ENCODE peak calls at places on chromosomes 3 and 15, in four cellular contexts. U is K562, S is HL-60, I is GM12878. L is an unnamed sample.

GRCh38 chr3:171776839-171777607 is 33.3 kb downstream of the PLD1 start:
- DNase-seq in U (no peak), S (peak), I (no peak), L (no peak)

GRCh38 chr15:74377831-74378766 is 10.7 kb upstream of the CYP11A1 start:
- DNase-seq in U (no peak), S (no peak), I (no peak), L (no peak)

GRCh38 chr3:113058188-113058587 is 67.4 kb downstream of the GTPBP8 start:
- DNase-seq in U (no peak), S (no peak), I (no peak), L (no peak)

GRCh38 chr3:2024037-2024436 is 74.6 kb upstream of the CNTN4 start:
- DNase-seq in U (peak), S (no peak), I (no peak), L (no peak)

GRCh38 chr15:50320504-50320903 is 34.5 kb downstream of the GABPB1 start:
- DNase-seq in U (no peak), S (no peak), I (no peak), L (no peak)

GRCh38 chr15:55546718-55547117 is 38.7 kb upstream of the DNAAF4 start:
- DNase-seq in U (no peak), S (no peak), I (no peak), L (no peak)

GRCh38 chr3:51799879-51800757 is 21.1 kb upstream of the IQCF6 start:
- DNase-seq in U (peak), S (peak), I (peak), L (no peak)

GRCh38 chr3:170420307-170420821 is 1.7 kb downstream of the CLDN11 start:
- DNase-seq in U (no peak), S (no peak), I (no peak), L (no peak)

GRCh38 chr15:62063851-62064635 is 2.7 kb upstream of the C2CD4A start:
- DNase-seq in U (no peak), S (no peak), I (no peak), L (no peak)

GRCh38 chr3:171458857-171459129 is 1.4 kb downstream of the TNIK start:
- DNase-seq in U (no peak), S (no peak), I (no peak), L (no peak)

GRCh38 chr3:45553469-45553974 is 41.0 kb upstream of the LIMD1 start:
- DNase-seq in U (peak), S (peak), I (no peak), L (peak)

GRCh38 chr3:22475665-22476064 is 724.7 kb upstream of the ZNF385D start:
- DNase-seq in U (no peak), S (no peak), I (no peak), L (no peak)

GRCh38 chr3:139329364-139329850 is 14.4 kb upstream of the MRPS22 start:
- DNase-seq in U (peak), S (peak), I (no peak), L (peak)

GRCh38 chr15:100863406-100864198 is 16.0 kb upstream of the ALDH1A3 start:
- DNase-seq in U (no peak), S (no peak), I (no peak), L (no peak)

GRCh38 chr3:50340404-50341329 is at the start of gene RASSF1:
- DNase-seq in U (peak), S (peak), I (no peak), L (peak)
- TF ChIP-seq SPI1 in U (no peak), S (no peak), I (no peak), L (no peak)

GRCh38 chr15:97941572-97941971 is 18.9 kb upstream of the ARRDC4 start:
- DNase-seq in U (no peak), S (no peak), I (no peak), L (no peak)

GRCh38 chr15:97944724-97945123 is 15.8 kb upstream of the ARRDC4 start:
- DNase-seq in U (no peak), S (no peak), I (no peak), L (no peak)

DNA sequence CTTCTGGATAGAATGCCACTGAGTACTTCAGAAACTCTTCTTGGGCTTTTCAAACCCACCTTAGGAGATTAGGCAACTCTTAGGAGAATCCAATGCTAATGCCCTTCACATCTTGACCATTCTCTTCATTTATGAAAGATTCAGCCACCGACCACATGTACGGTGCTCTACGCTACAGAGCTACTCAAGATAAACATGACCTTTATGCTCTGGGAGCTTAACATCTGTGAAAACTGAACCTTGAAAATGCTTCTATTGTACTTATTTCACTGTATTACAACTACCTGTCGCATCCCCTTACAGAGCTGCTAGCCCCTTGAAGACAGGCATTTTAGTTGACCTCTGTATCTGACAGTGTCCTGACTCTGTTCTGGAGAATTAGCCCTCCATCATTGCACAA is 19.5 kb upstream of the ARRDC4 start:
- DNase-seq in U (no peak), S (no peak), I (no peak), L (no peak)
- TF ChIP-seq SPI1 in U (no peak), S (no peak), I (no peak), L (no peak)

GRCh38 chr3:32500880-32501784 is 1.5 kb downstream of the CMTM6 start:
- DNase-seq in U (no peak), S (peak), I (no peak), L (no peak)

GRCh38 chr3:32501785-32502088 is 915 bp downstream of the CMTM6 start:
- DNase-seq in U (no peak), S (no peak), I (no peak), L (no peak)

GRCh38 chr3:32500225-32500624 is 2.4 kb downstream of the CMTM6 start:
- DNase-seq in U (no peak), S (no peak), I (no peak), L (no peak)

GRCh38 chr3:32502944-32503286 is 263 bp upstream of the CMTM6 start:
- DNase-seq in U (no peak), S (no peak), I (no peak), L (no peak)

DNA sequence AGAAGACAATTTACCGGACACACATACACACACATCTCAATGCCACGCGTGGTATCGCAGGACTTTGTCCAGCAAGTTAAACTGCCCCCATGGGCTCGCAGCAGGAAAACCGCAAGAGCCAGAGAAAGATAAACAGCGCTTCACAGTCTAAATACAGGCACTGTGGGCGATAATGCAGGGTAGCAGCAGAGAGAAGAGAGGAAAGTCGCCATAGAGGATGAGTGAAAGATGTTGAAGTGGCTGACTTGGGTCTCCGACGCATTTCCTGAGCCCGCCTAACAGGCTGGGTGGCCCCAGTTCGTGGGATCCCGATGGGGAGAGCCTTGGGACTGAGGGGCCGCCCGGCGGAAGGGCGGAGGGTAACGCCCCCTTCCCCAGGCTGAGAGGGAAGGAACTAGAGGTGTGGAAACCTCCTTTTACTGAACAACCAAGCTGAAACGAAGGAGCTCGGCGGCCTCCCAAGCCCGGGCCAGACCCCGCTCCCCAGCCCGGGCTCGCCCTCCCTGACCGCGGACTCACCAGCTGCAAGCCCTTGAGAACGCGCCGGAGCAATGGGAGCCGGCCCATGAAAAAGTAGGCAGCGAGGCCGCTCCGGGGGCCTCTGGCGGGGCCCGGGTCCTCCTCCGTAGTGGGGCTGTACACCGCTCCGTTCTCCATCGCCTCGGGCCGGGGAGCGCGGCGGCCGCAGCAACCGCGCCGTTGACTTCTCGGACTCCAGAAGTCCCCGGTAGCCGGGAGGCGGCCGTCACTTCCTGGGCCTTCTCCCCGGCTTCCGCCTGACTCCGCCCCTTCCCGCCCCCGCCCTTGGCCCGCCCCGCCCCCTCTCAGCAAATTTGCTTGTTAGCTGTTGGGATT is at the start of gene CMTM6:
- DNase-seq in U (peak), S (peak), I (no peak), L (peak)
- TF ChIP-seq SPI1 in U (no peak), S (no peak), I (no peak), L (no peak)

DNA sequence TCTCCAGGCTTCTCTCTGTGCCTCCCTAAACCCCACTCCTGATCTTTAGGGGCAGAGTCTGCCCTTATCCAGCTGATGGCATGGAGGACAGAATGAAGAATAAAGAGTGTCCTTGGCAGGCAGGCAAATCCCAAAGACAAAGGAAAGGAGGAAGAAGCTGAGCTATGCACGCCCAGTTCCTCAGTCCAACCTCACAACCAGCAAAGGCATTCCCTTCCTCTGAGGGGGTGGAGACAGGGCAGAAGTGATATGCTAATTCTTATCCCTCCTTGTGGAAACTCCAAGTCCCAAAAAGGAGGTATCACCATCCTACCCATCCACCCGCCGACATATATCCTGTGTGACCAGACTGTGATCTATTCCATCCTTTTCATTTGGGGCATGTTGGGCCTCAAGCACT is 10.5 kb upstream of the CCDC54 start:
- DNase-seq in U (peak), S (no peak), I (no peak), L (no peak)
- TF ChIP-seq SPI1 in U (peak), S (no peak), I (no peak), L (no peak)

DNA sequence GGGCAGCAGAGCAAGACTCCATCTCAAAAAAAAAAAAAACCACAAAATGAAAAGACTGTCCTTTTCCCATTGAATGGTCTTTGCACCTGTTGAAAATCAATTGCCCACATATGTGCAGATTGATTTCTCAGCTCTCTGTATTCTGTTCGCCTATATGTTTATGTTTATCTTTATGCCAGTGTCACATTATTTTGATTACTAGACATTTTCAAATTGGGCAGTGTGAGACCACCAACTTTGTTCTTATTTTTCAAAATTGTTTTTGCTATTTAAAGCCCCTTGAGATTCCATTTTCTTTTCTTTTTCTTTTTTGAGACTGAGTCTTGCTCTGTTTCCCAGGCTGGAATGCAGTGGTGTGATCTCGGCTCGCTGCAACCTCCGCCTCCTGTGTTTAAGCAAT is 18.5 kb downstream of the MGA start:
- DNase-seq in U (no peak), S (no peak), I (no peak), L (no peak)
- TF ChIP-seq SPI1 in U (no peak), S (no peak), I (no peak), L (no peak)

DNA sequence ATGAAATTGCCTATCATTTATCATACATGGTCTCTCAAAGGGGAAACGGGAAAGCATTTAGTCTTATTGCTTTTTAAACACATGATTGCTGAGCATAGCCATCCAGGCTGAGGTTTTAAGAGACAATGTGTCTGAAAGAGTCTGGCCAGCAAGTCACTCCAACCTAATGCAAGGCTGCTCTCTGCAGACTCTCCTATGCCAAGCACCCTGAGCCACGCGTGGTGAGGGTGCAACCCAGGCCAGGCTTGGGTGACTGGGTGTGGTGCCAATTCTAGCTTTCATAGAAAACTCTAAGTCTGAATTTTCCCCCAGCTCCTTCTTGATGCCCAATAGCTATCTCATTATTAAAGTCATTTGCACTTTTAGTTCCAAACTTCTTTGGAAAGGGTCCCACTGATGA is 200.3 kb downstream of the RPLP1 start:
- DNase-seq in U (no peak), S (no peak), I (no peak), L (no peak)
- TF ChIP-seq SPI1 in U (no peak), S (no peak), I (no peak), L (no peak)

GRCh38 chr3:143222981-143223380 is 103.4 kb downstream of the CHST2 start:
- DNase-seq in U (peak), S (no peak), I (no peak), L (no peak)
- TF ChIP-seq SPI1 in U (no peak), S (no peak), I (no peak), L (no peak)

L was measured in GM12891.